ENCODE peak calls at places on chromosomes 6 and 20, in five cellular contexts. R is prostate gland, S is sigmoid colon, V is GM12892, I is HCT116. W is an unnamed sample.

GRCh38 chr20:58111340-58112016 is 117.0 kb downstream of the ANKRD60 start:
- DNase-seq in V (no peak), S (no peak), R (no peak), I (no peak), W (no peak)

GRCh38 chr6:128112494-128112893 is 211.6 kb upstream of the THEMIS start:
- DNase-seq in S (no peak), I (no peak), R (no peak), V (no peak), W (no peak)

GRCh38 chr20:2337142-2337541 is 41.3 kb downstream of the TGM3 start:
- DNase-seq in I (no peak), V (no peak), R (peak; percentile 50), S (no peak), W (no peak)

GRCh38 chr20:3663031-3663701 is at the start of gene GFRA4:
- DNase-seq in I (no peak), R (no peak), V (no peak), S (peak; percentile 60), W (no peak)

GRCh38 chr20:62505337-62506045 is 29.7 kb upstream of the GATA5 start:
- DNase-seq in S (no peak), I (no peak), R (no peak), V (no peak), W (no peak)

GRCh38 chr6:41547799-41548097 is 1.6 kb downstream of the FOXP4 start:
- DNase-seq in S (no peak), R (no peak), I (no peak), V (no peak), W (no peak)

GRCh38 chr6:56450882-56451739 is 191.6 kb downstream of the DST start:
- DNase-seq in I (no peak), S (peak; percentile 83), V (no peak), R (no peak), W (no peak)

GRCh38 chr6:33869826-33870423 is 66.1 kb upstream of the MLN start:
- DNase-seq in V (no peak), S (no peak), R (no peak), I (no peak), W (no peak)

GRCh38 chr6:113858067-113858604 is 991 bp downstream of the MARCKS start:
- DNase-seq in V (no peak), R (peak; percentile 63), I (no peak), S (peak; percentile 78), W (no peak)

GRCh38 chr6:5025911-5026819 is 22.3 kb upstream of the RPP40 start:
- DNase-seq in S (peak; percentile 91), R (peak; percentile 48), I (no peak), V (no peak), W (no peak)

GRCh38 chr6:101232946-101233345 is 160.6 kb upstream of the GRIK2 start:
- DNase-seq in V (no peak), R (no peak), S (no peak), I (no peak), W (no peak)

GRCh38 chr20:37387519-37388269 is 41.8 kb downstream of the SRC start:
- DNase-seq in R (no peak), S (peak; percentile 54), V (no peak), I (no peak), W (no peak)

GRCh38 chr6:138815221-138815620 is 19.3 kb downstream of the ECT2L start:
- DNase-seq in I (no peak), S (no peak), R (no peak), V (no peak), W (no peak)

GRCh38 chr6:11317885-11318771 is 85.7 kb upstream of the NEDD9 start:
- DNase-seq in R (no peak), I (peak; percentile 8), V (no peak), S (peak; percentile 85), W (no peak)

GRCh38 chr6:47733879-47734558 is 35.6 kb downstream of the ADGRF4 start:
- DNase-seq in R (peak; percentile 13), I (peak; percentile 26), V (no peak), S (no peak), W (no peak)

GRCh38 chr20:63628246-63628975 is 1.5 kb upstream of the GMEB2 start:
- DNase-seq in R (peak; percentile 54), S (peak; percentile 74), I (peak; percentile 75), V (no peak), W (peak; percentile 70)
- TF ChIP-seq POLR2AphosphoS5 in R (peak; percentile 74), S (peak; percentile 36), I (peak; percentile 71), V (no peak), W (peak; percentile 84)

DNA sequence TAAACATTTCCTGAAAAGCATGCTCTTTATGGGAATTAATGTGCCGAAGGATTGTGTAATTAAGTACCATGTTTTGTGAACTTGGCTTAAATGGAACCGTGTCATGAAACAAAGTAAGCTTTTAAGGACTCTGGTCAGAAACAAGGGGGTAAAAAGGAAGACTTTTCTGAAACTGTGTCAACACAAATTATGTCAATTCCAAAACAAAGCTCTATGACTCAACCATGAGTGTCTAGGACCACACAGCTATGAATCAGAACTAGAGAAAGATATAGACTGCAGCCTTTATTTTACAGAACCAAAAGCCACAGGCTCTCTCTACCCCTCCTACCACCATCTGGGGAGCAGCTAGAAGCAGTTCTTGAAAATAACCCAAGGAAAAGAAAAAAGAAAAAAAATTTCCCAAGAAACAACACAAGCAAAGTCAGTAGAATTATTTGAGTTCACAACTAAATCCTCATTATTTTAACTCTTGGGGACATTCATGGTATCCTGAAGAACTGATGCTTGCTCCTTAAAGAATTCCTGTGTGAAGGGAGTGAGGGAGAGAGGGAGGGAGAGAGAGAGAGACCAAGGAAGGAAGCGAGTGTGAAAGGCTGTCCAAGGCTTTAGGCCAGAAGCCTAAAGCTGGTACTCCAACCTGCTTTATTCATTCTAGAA is 81.9 kb downstream of the ZMYND8 start:
- DNase-seq in I (peak; percentile 67), R (no peak), V (peak; percentile 67), S (peak; percentile 14), W (no peak)
- TF ChIP-seq POLR2AphosphoS5 in I (peak; percentile 49), R (peak; percentile 62), V (no peak), S (no peak), W (no peak)

GRCh38 chr6:37077459-37078296 is 72.2 kb downstream of the FGD2 start:
- DNase-seq in R (peak; percentile 14), I (no peak), V (no peak), S (peak; percentile 94), W (no peak)
- TF ChIP-seq POLR2AphosphoS5 in R (peak; percentile 40), I (no peak), V (no peak), S (peak; percentile 77), W (no peak)

DNA sequence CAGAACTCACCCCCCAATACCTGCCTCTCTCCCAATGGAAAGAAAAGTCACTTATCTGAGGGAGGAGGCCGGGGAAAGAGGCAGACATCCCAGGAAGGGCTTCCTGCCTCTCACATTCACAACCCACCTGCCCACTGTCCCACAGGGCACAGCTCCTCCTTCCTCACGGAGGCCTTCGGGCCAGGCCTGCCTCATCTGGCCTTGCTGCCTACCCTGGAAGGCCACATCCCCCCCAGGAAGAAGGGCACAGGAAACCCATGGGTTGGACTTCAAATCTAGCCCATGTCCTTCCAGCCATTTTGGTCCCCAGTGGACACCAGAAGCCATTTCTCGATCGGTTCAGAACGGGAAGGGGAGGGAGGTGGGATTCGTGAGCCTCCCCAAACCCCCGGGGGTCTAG is 162.0 kb downstream of the PREX1 start:
- DNase-seq in S (no peak), I (no peak), R (no peak), V (no peak), W (no peak)
- TF ChIP-seq POLR2AphosphoS5 in S (no peak), I (no peak), R (no peak), V (no peak), W (no peak)

DNA sequence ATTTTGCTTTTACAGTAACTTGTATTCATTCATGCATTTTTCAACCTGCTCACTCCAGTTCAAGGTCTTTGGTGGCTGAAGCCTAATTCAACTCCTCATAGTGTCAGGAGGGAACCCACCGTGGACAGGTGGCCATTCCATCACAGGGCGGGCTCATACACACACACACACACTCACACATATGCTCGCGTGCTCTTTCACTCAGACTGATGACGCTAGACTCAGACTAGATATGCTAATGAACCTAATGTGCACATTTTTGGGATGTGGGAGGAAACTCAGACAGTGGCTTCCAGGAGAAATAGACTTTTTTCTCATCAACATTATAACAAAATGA is 56.7 kb downstream of the TRIM27 start:
- DNase-seq in S (no peak), R (no peak), I (no peak), V (no peak), W (no peak)
- TF ChIP-seq POLR2AphosphoS5 in S (no peak), R (no peak), I (no peak), V (no peak), W (no peak)

DNA sequence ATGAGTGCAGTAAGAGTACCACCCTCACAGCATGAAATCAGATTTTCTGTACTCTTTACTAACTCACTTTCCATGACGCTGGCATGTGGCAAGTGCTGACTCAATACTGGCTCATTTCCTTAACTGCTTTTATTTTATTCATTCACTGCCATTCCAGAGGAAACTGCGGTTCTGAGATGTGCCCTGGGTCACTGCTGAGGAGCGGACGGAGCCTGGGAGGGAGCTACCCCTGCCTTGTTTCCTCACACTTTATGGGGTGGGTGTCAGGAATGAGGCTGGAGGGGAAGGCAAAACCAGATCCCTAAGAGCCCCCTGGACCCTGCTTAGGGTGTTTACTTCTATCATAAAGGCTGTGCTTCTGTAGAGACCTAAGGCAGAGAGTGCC is 14.4 kb downstream of the NT5E start:
- DNase-seq in R (no peak), S (no peak), V (no peak), I (peak; percentile 97), W (peak; percentile 89)
- TF ChIP-seq POLR2AphosphoS5 in R (no peak), S (no peak), V (no peak), I (peak; percentile 53), W (peak; percentile 41)

GRCh38 chr6:90184334-90185298 is 112.0 kb downstream of the BACH2 start:
- DNase-seq in S (no peak), I (peak; percentile 15), R (no peak), V (no peak), W (no peak)
- TF ChIP-seq POLR2AphosphoS5 in S (no peak), I (no peak), R (no peak), V (no peak), W (no peak)

DNA sequence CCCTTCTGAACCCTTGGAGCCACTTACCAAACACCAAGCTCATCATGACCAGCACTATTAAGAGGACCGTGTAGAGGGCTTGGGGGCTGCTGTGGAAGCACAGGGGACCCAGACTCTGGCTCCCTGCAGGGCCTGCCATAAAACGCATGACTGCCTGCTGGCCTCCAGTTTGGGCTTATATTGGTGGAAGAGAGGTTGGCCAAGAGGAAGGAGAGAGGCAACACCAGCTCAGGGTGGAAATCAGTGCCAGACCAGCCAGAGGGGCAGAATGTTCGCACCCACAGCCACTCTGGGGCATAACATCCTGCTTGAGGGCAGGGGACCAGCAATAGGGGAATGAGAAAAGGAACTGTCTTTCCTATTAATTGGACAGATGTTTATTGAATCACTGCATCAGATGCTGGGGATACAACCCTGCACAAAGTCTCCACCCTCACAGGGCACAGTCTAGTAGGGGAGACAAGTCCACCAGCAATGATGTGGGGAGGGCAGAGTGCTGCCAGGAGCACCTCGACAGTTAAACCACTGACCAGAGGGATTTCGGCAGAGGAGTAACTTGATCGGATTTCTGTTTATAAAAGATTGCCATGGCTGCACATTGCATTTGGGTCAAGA is 534 bp downstream of the LY6G5C start:
- DNase-seq in I (no peak), V (no peak), S (no peak), R (no peak), W (no peak)
- TF ChIP-seq POLR2AphosphoS5 in I (no peak), V (no peak), S (no peak), R (no peak), W (no peak)

W was measured in SK-N-MC.